ENCODE peak calls at places on chromosomes 16 and 17, in four cellular contexts. One of them, this sample, is unnamed.

GRCh38 chr16:3266873-3267537 is 10.6 kb upstream of the MEFV start:
- DNase-seq in prostate gland: no peak
- DNase-seq in upper lobe of left lung: no peak
- DNase-seq in GM12892: no peak
- DNase-seq in this sample: no peak

GRCh38 chr17:60231234-60231633 is 81.5 kb downstream of the CA4 start:
- DNase-seq in prostate gland: no peak
- DNase-seq in upper lobe of left lung: no peak
- DNase-seq in GM12892: no peak
- DNase-seq in this sample: no peak

GRCh38 chr17:39702901-39703893 is 3.3 kb downstream of the ERBB2 start:
- DNase-seq in prostate gland: peak; percentile 57
- DNase-seq in upper lobe of left lung: peak; percentile 52
- DNase-seq in GM12892: no peak
- DNase-seq in this sample: peak; percentile 70

GRCh38 chr16:28309811-28310311 is 17.5 kb downstream of the SBK1 start:
- DNase-seq in prostate gland: no peak
- DNase-seq in upper lobe of left lung: peak; percentile 51
- DNase-seq in GM12892: no peak
- DNase-seq in this sample: no peak

GRCh38 chr16:2592786-2593185 is 55.0 kb downstream of the PDPK1 start:
- DNase-seq in prostate gland: no peak
- DNase-seq in upper lobe of left lung: no peak
- DNase-seq in GM12892: no peak
- DNase-seq in this sample: no peak

GRCh38 chr16:19344224-19344801 is 58.8 kb downstream of the CLEC19A start:
- DNase-seq in prostate gland: no peak
- DNase-seq in upper lobe of left lung: peak; percentile 48
- DNase-seq in GM12892: no peak
- DNase-seq in this sample: no peak

GRCh38 chr17:35773129-35773528 is 12.4 kb downstream of the C17orf50 start:
- DNase-seq in prostate gland: no peak
- DNase-seq in upper lobe of left lung: no peak
- DNase-seq in GM12892: no peak
- DNase-seq in this sample: no peak

GRCh38 chr16:89641719-89642187 is 15.8 kb downstream of the CHMP1A start:
- DNase-seq in prostate gland: no peak
- DNase-seq in upper lobe of left lung: no peak
- DNase-seq in GM12892: no peak
- DNase-seq in this sample: no peak

GRCh38 chr16:106623-107324 is 28.7 kb downstream of the MPG start:
- DNase-seq in prostate gland: peak; percentile 61
- DNase-seq in upper lobe of left lung: peak; percentile 66
- DNase-seq in GM12892: peak; percentile 57
- DNase-seq in this sample: no peak

GRCh38 chr17:2796164-2797140 is at the start of gene RAP1GAP2:
- DNase-seq in prostate gland: no peak
- DNase-seq in upper lobe of left lung: peak; percentile 89
- DNase-seq in GM12892: no peak
- DNase-seq in this sample: no peak

GRCh38 chr17:44084131-44084538 is 13.6 kb downstream of the G6PC3 start:
- DNase-seq in prostate gland: no peak
- DNase-seq in upper lobe of left lung: no peak
- DNase-seq in GM12892: no peak
- DNase-seq in this sample: no peak

GRCh38 chr16:75244844-75245758 is 6.3 kb downstream of the BCAR1 start:
- DNase-seq in prostate gland: peak; percentile 68
- DNase-seq in upper lobe of left lung: peak; percentile 91
- DNase-seq in GM12892: peak; percentile 60
- DNase-seq in this sample: peak; percentile 84

GRCh38 chr16:75965504-75966374 is 239.4 kb upstream of the CPHXL start:
- DNase-seq in prostate gland: no peak
- DNase-seq in upper lobe of left lung: no peak
- DNase-seq in GM12892: no peak
- DNase-seq in this sample: no peak

GRCh38 chr16:56352351-56353053 is 72.8 kb downstream of the AMFR start:
- DNase-seq in prostate gland: no peak
- DNase-seq in upper lobe of left lung: peak; percentile 18
- DNase-seq in GM12892: peak; percentile 8
- DNase-seq in this sample: no peak

GRCh38 chr17:59786536-59787319 is 79.3 kb downstream of the VMP1 start:
- DNase-seq in prostate gland: peak; percentile 90
- DNase-seq in upper lobe of left lung: peak; percentile 87
- DNase-seq in GM12892: peak; percentile 20
- DNase-seq in this sample: peak; percentile 66

GRCh38 chr17:39617446-39618251 is 9.1 kb upstream of the PPP1R1B start:
- DNase-seq in prostate gland: peak; percentile 69
- DNase-seq in upper lobe of left lung: peak; percentile 69
- DNase-seq in GM12892: peak; percentile 47
- DNase-seq in this sample: peak; percentile 74

GRCh38 chr16:59698341-59698979 is 964.3 kb upstream of the GOT2 start:
- DNase-seq in prostate gland: no peak
- DNase-seq in upper lobe of left lung: no peak
- DNase-seq in GM12892: no peak
- DNase-seq in this sample: no peak

GRCh38 chr17:76091526-76092285 is 11.9 kb downstream of the EXOC7 start:
- DNase-seq in prostate gland: no peak
- DNase-seq in upper lobe of left lung: no peak
- DNase-seq in GM12892: peak; percentile 6
- DNase-seq in this sample: no peak

GRCh38 chr17:17819111-17819510 is 17.7 kb downstream of the SREBF1 start:
- DNase-seq in prostate gland: no peak
- DNase-seq in upper lobe of left lung: no peak
- DNase-seq in GM12892: no peak
- DNase-seq in this sample: no peak

GRCh38 chr17:17817552-17817947 is 19.2 kb downstream of the SREBF1 start:
- DNase-seq in prostate gland: no peak
- DNase-seq in upper lobe of left lung: no peak
- DNase-seq in GM12892: no peak
- DNase-seq in this sample: no peak

GRCh38 chr17:17816831-17817551 is 19.8 kb downstream of the SREBF1 start:
- DNase-seq in prostate gland: no peak
- DNase-seq in upper lobe of left lung: no peak
- DNase-seq in GM12892: no peak
- DNase-seq in this sample: no peak

GRCh38 chr17:17819561-17819995 is 17.2 kb downstream of the SREBF1 start:
- DNase-seq in prostate gland: peak; percentile 66
- DNase-seq in upper lobe of left lung: peak; percentile 90
- DNase-seq in GM12892: peak; percentile 86
- DNase-seq in this sample: peak; percentile 72

DNA sequence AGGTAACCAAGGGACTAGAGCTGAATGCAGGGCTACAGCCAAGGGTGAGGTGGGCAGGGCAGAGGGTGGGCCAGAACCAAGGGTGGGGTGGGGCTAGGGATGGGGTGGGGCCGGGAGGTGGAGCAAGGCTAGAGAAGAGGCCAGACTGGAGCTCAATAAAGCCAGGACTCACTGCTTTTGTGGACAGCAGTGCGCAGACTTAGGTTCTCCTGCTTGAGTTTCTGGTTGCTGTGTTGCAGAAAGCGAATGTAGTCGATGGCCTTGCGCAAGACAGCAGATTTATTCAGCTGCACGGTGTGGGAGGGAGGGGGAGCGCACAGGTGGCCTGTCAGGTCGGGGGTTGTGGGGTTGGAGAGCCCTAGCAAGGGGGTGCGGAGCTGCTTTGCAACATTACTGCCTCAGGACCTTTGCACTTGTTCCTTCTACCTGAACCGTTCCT is 18.7 kb downstream of the SREBF1 start:
- DNase-seq in prostate gland: peak; percentile 71
- DNase-seq in upper lobe of left lung: no peak
- DNase-seq in GM12892: no peak
- DNase-seq in this sample: no peak
- TF ChIP-seq POLR2AphosphoS5 in prostate gland: no peak
- TF ChIP-seq POLR2AphosphoS5 in upper lobe of left lung: no peak
- TF ChIP-seq POLR2AphosphoS5 in GM12892: no peak
- TF ChIP-seq POLR2AphosphoS5 in this sample: no peak

DNA sequence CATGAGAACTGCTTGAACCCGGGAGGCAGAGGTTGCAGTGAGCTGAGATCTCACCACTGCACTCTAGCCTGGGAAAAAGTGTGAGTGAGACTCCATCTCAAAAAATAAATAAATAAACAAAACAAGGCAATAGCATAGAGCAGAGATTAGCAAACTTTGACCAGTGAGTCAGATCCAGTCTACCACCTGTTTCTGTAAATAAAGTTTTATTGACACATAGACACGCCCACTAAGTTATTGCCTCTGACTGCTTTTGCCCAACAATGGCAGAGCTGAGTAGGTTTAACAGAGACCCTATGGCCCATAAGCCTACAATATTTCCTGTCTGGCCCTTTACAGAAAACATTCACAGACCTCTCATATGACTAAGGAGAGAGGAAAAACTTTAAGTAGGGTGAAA is 44.3 kb downstream of the XYLT1 start:
- DNase-seq in prostate gland: no peak
- DNase-seq in upper lobe of left lung: no peak
- DNase-seq in GM12892: no peak
- DNase-seq in this sample: no peak
- TF ChIP-seq POLR2AphosphoS5 in prostate gland: no peak
- TF ChIP-seq POLR2AphosphoS5 in upper lobe of left lung: no peak
- TF ChIP-seq POLR2AphosphoS5 in GM12892: no peak
- TF ChIP-seq POLR2AphosphoS5 in this sample: no peak

GRCh38 chr16:35452471-35452870 is 1993.1 kb downstream of the TP53TG3F start:
- DNase-seq in prostate gland: no peak
- DNase-seq in upper lobe of left lung: no peak
- DNase-seq in GM12892: no peak
- DNase-seq in this sample: no peak

GRCh38 chr16:35450648-35451047 is 1991.2 kb downstream of the TP53TG3F start:
- DNase-seq in prostate gland: peak; percentile 19
- DNase-seq in upper lobe of left lung: no peak
- DNase-seq in GM12892: no peak
- DNase-seq in this sample: no peak

GRCh38 chr16:35449663-35450062 is 1990.3 kb downstream of the TP53TG3F start:
- DNase-seq in prostate gland: peak; percentile 51
- DNase-seq in upper lobe of left lung: no peak
- DNase-seq in GM12892: no peak
- DNase-seq in this sample: no peak

DNA sequence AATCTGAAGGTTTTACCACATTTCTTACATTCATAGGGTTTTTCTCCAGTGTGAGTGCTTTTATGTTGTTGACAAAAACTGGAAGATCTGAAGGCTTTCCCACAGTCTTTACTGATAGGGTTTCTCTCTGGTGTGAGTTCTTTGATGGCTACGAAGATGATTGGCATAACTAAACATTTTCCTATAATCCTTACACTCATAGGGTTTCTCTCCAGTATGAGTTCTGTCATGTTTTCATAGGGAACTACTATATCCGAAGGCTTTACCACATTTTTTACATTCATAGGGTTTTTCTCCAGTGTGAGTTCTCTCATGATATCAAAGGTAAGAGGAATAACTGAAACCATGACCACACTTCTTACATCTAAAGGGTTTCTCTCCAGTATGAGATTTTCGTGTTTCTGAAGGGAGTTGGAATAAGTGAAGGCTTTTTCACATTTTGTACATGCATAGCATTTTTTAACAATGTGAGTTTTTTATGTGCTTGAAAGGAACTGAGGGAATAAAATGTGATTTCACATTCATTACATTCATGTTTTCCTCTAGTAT is 1987.7 kb downstream of the TP53TG3F start:
- DNase-seq in prostate gland: no peak
- DNase-seq in upper lobe of left lung: no peak
- DNase-seq in GM12892: no peak
- DNase-seq in this sample: no peak
- TF ChIP-seq POLR2AphosphoS5 in prostate gland: no peak
- TF ChIP-seq POLR2AphosphoS5 in upper lobe of left lung: no peak
- TF ChIP-seq POLR2AphosphoS5 in GM12892: no peak
- TF ChIP-seq POLR2AphosphoS5 in this sample: no peak

GRCh38 chr16:67174706-67175231 is 4.4 kb downstream of the NOL3 start:
- DNase-seq in prostate gland: no peak
- DNase-seq in upper lobe of left lung: no peak
- DNase-seq in GM12892: no peak
- DNase-seq in this sample: no peak

GRCh38 chr16:67173323-67173722 is 3.0 kb downstream of the NOL3 start:
- DNase-seq in prostate gland: no peak
- DNase-seq in upper lobe of left lung: no peak
- DNase-seq in GM12892: no peak
- DNase-seq in this sample: no peak

GRCh38 chr16:67170948-67171649 is 761 bp downstream of the NOL3 start:
- DNase-seq in prostate gland: no peak
- DNase-seq in upper lobe of left lung: no peak
- DNase-seq in GM12892: no peak
- DNase-seq in this sample: no peak

GRCh38 chr16:67176662-67177061 is 6.3 kb downstream of the NOL3 start:
- DNase-seq in prostate gland: no peak
- DNase-seq in upper lobe of left lung: no peak
- DNase-seq in GM12892: no peak
- DNase-seq in this sample: no peak

DNA sequence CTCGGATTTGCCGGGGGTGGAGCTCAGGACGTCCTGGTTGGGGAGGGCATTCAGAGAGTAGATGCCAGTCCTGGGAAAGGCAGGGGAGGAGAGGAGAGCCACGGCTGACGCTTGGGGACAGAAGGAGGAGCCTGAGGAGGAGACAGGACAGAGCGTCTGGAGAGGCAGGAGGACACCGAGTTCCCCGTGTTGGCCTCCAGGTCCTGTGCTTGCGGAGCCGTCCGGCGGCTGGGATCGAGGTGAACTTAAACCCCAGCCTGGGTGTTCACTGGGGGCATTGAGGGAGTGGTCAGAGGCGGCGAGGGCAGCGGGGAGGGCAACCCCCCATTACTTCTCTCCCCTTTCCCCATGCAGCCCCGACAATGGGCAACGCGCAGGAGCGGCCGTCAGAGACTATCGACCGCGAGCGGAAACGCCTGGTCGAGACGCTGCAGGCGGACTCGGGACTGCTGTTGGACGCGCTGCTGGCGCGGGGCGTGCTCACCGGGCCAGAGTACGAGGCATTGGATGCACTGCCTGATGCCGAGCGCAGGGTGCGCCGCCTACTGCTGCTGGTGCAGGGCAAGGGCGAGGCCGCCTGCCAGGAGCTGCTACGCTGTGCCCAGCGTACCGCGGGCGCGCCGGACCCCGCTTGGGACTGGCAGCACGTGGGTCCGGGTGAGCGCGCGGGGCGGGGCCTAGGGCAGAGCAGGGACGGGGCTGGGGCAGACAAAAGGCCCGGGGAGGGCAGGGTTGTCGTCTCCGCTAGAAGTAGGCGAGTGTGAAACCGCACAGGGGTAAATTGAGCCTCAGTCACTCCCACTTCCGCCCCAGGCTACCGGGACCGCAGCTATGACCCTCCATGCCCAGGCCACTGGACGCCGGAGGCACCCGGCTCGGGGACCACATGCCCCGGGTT is 3.7 kb downstream of the NOL3 start:
- DNase-seq in prostate gland: peak; percentile 88
- DNase-seq in upper lobe of left lung: peak; percentile 94
- DNase-seq in GM12892: peak; percentile 74
- DNase-seq in this sample: peak; percentile 81
- TF ChIP-seq POLR2AphosphoS5 in prostate gland: peak; percentile 75
- TF ChIP-seq POLR2AphosphoS5 in upper lobe of left lung: peak; percentile 70
- TF ChIP-seq POLR2AphosphoS5 in GM12892: peak; percentile 23
- TF ChIP-seq POLR2AphosphoS5 in this sample: peak; percentile 51

GRCh38 chr17:1645207-1646171 is at the start of gene SCARF1:
- DNase-seq in prostate gland: no peak
- DNase-seq in upper lobe of left lung: peak; percentile 73
- DNase-seq in GM12892: no peak
- DNase-seq in this sample: no peak
- TF ChIP-seq POLR2AphosphoS5 in prostate gland: peak; percentile 38
- TF ChIP-seq POLR2AphosphoS5 in upper lobe of left lung: peak; percentile 64
- TF ChIP-seq POLR2AphosphoS5 in GM12892: no peak
- TF ChIP-seq POLR2AphosphoS5 in this sample: no peak